ENCODE peak calls at places on chromosome 12, in eight cellular contexts. U is PC-3; Z is PC-9; M is fibroblast of pulmonary artery; Q is A549; E is adipocyte; S is CD8-positive, alpha-beta memory T cell; G is IMR-90. D is an unnamed sample.

GRCh38 chr12:71440393-71441349 is 1.1 kb downstream of the LGR5 start:
- DNase-seq in U (no peak), E (peak), S (no peak), G (no peak), Z (no peak), M (peak), Q (no peak), D (no peak)

GRCh38 chr12:120196363-120196762 is 1.8 kb upstream of the GCN1 start:
- DNase-seq in Q (no peak), M (no peak), Z (no peak), U (no peak), S (no peak), E (peak), G (no peak), D (no peak)

GRCh38 chr12:110270125-110270962 is 10.7 kb upstream of the ATP2A2 start:
- DNase-seq in E (peak), Z (peak), Q (peak), M (peak), U (peak), G (peak), S (no peak), D (no peak)

GRCh38 chr12:124497039-124497438 is 70.4 kb downstream of the NCOR2 start:
- DNase-seq in E (peak), Q (no peak), Z (no peak), U (no peak), G (peak), M (peak), S (no peak), D (no peak)

GRCh38 chr12:106205208-106206069 is 42.4 kb downstream of the CKAP4 start:
- DNase-seq in U (peak), Q (no peak), Z (peak), S (no peak), E (no peak), M (no peak), G (no peak), D (peak)

GRCh38 chr12:49413010-49413409 is 45.7 kb downstream of the SPATS2 start:
- DNase-seq in Q (no peak), U (no peak), S (no peak), M (peak), E (no peak), Z (no peak), G (peak), D (no peak)

GRCh38 chr12:20220339-20220738 is 148.0 kb upstream of the PDE3A start:
- DNase-seq in E (peak), S (no peak), U (peak), Q (no peak), Z (no peak), M (peak), G (peak), D (peak)

GRCh38 chr12:80100566-80100965 is 1.2 kb downstream of the OTOGL start:
- DNase-seq in Z (no peak), Q (no peak), E (peak), S (no peak), G (peak), M (no peak), U (peak), D (no peak)

GRCh38 chr12:124847675-124848074 is 16.0 kb downstream of the SCARB1 start:
- DNase-seq in G (peak), U (no peak), Q (no peak), S (no peak), M (peak), Z (no peak), E (no peak), D (no peak)

GRCh38 chr12:59452259-59452658 is 143.6 kb upstream of the SLC16A7 start:
- DNase-seq in M (peak), E (peak), Z (no peak), S (no peak), U (peak), G (peak), Q (no peak), D (no peak)

GRCh38 chr12:17215754-17216153 is 609.8 kb upstream of the LMO3 start:
- DNase-seq in M (no peak), E (no peak), G (no peak), U (peak), Q (peak), S (no peak), Z (no peak), D (no peak)

GRCh38 chr12:42086021-42086420 is 58.7 kb downstream of the GXYLT1 start:
- DNase-seq in E (peak), U (no peak), Q (no peak), G (peak), S (no peak), M (peak), Z (no peak), D (no peak)

GRCh38 chr12:104653730-104654328 is 197.1 kb downstream of the CHST11 start:
- DNase-seq in Z (no peak), S (peak), U (peak), G (no peak), Q (no peak), E (no peak), M (no peak), D (peak)

GRCh38 chr12:92467886-92468285 is 234.9 kb upstream of the PLEKHG7 start:
- DNase-seq in G (peak), Q (no peak), Z (peak), E (no peak), M (no peak), S (no peak), U (peak), D (peak)

GRCh38 chr12:108833355-108833733 is 24.0 kb downstream of the SSH1 start:
- DNase-seq in Z (peak), M (peak), U (peak), G (peak), E (peak), S (no peak), Q (peak), D (no peak)

GRCh38 chr12:47038270-47038748 is 41.1 kb upstream of the PCED1B start:
- DNase-seq in G (peak), S (no peak), Z (no peak), E (peak), M (peak), Q (peak), U (peak), D (no peak)

GRCh38 chr12:31491819-31492598 is 98.9 kb downstream of the DENND5B start:
- DNase-seq in G (peak), Z (peak), M (peak), U (peak), E (peak), S (no peak), Q (peak), D (no peak)

GRCh38 chr12:126233625-126234024 is 1168.4 kb downstream of the AACS start:
- DNase-seq in G (no peak), Q (no peak), E (no peak), Z (no peak), U (no peak), S (no peak), M (peak), D (no peak)

GRCh38 chr12:110937104-110937641 is 16.8 kb upstream of the MYL2 start:
- DNase-seq in Q (peak), Z (peak), E (peak), U (peak), M (peak), S (peak), G (peak), D (peak)

GRCh38 chr12:16153273-16153672 is 124.2 kb downstream of the SLC15A5 start:
- DNase-seq in S (no peak), Z (no peak), Q (no peak), E (no peak), U (no peak), G (no peak), M (no peak), D (no peak)

GRCh38 chr12:59115526-59115925 is 195.2 kb upstream of the LRIG3 start:
- DNase-seq in E (peak), U (no peak), Q (no peak), M (no peak), S (no peak), G (peak), Z (no peak), D (no peak)

GRCh38 chr12:89494411-89495231 is 30.0 kb downstream of the GALNT4 start:
- DNase-seq in E (no peak), Q (no peak), G (peak), U (no peak), S (no peak), Z (no peak), M (no peak), D (peak)

GRCh38 chr12:7872565-7873304 is at the start of gene SLC2A14:
- DNase-seq in Z (no peak), M (no peak), S (no peak), Q (no peak), G (no peak), E (no peak), U (no peak), D (no peak)
- H3K4me3 ChIP-seq in Z (no peak), M (peak), S (no peak), Q (no peak), G (no peak), E (peak), U (no peak), D (no peak)

GRCh38 chr12:69278814-69279782 is 39.7 kb downstream of the CPSF6 start:
- DNase-seq in U (no peak), Q (no peak), S (no peak), E (no peak), M (no peak), G (no peak), Z (no peak), D (no peak)

GRCh38 chr12:69287556-69287955 is 48.2 kb downstream of the CPSF6 start:
- DNase-seq in U (no peak), G (no peak), M (no peak), S (no peak), E (no peak), Z (no peak), Q (no peak), D (no peak)

DNA sequence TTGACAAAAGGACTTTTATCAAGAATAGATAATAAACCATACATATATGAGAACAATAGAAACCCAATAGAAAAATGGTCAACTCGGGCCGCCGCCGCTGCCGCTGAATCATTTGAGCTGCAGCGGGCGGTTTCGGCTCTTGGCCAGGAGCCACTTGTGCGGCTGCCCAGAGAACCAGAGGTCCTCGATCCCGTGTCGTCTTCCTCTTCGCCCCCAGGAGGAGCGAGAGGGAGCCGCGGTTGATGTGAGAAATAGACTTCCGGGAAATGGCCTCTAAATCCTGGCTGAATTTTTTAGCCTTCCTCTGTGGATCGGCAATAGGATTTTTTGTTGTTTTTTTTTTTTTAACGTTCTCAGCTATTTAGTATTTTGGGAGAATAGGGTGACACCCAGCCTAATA is 44.8 kb downstream of the CPSF6 start:
- DNase-seq in S (no peak), U (peak), E (peak), Z (peak), M (peak), G (peak), Q (peak), D (no peak)
- H3K4me3 ChIP-seq in S (peak), U (peak), E (peak), Z (peak), M (peak), G (peak), Q (peak), D (no peak)

DNA sequence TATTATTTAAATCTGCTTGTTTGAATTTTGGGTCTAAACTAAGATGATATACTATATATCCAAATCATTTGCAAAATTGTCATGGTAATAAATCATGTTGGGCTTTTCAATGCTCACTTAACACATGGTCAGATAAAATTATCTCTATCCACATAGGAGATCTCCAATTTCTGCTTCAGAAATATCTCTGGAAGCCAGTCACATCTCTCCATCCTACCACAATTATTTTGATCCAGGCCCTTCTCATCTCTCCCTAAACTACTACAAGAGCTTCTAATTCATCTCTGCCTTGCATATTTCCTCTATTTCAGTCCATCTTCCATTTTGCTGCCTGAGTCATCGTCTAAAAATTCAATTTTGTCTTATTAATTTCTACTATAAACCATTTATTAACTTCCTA is 3.8 kb downstream of the DCN start:
- DNase-seq in M (no peak), S (no peak), G (no peak), E (no peak), U (no peak), Q (no peak), Z (no peak), D (no peak)
- H3K4me3 ChIP-seq in M (peak), S (no peak), G (peak), E (peak), U (no peak), Q (no peak), Z (no peak), D (no peak)

GRCh38 chr12:68529466-68529865 is 81.2 kb upstream of the RAP1B start:
- DNase-seq in M (no peak), E (no peak), G (no peak), U (no peak), S (no peak), Q (no peak), Z (no peak), D (no peak)
- H3K4me3 ChIP-seq in M (no peak), E (peak), G (no peak), U (no peak), S (no peak), Q (no peak), Z (no peak), D (no peak)

DNA sequence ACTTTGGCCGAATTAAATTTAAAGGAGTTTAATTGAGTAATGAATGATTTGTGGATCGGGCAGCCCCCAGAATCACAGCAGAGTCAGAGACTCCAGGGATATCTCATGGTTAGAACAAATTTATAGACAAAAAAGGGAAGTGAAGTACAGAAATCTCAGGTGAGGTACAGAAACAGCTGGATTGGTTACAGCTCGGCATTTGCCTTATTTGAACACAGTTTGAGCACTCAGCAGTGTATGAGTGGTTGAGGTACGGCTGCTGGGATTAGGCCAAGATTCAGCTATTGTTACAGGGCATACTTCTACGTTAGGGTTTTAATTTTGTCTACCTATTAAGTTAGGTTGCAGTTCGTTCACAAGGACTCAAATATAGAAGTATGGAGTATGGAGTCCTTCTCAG is 23.3 kb downstream of the CCDC38 start:
- DNase-seq in M (no peak), G (no peak), Z (no peak), U (no peak), E (no peak), S (no peak), Q (no peak), D (no peak)
- H3K4me3 ChIP-seq in M (no peak), G (no peak), Z (no peak), U (no peak), E (no peak), S (no peak), Q (no peak), D (no peak)

DNA sequence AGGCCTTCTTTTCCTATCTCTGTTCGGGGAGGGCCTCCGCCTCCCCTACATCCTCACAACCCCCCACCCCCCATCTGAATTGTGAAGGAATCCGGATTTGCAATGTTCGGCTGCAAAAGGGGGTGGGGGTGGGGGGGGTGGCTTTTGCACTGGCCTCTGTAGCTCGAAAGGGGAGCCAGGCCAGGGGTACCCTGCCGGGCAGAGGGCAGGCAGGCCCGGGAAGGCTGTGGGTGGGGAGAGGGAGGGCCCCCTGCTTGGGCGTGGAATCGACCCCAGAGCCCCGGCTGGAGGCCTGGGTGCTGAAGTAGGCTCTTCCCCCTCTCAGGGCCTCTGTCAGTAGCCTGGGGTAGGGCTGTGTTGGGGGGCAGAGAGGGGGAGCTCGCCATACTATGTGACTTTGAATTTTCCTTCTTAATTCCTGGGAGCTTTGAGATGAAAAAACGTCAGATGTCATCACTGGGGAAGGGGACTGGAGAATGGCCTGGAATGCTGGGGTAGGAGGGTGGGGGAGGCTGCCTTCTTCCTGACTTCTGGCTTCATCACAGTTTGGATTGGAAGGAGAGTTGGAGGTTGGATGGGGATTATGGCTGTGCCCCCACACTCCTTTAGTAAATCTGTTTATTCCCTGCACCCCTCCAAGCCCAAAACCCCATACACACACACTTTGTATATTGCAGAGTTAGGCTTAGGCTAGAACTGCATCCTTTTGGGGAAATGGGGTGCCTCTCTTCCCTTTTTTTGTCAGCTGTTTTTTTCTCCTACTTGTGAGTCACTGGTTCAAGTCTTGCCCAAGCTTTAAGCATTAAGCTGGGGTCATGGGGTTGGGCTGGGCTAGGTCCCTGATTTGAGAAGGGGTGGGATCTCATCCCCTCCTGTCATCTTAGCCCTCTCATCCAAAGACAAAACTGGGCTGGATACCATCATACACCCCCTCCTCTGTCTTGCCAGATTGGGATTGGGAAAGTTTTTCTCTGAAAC is 1.3 kb downstream of the LRP1 start:
- DNase-seq in Q (no peak), M (peak), U (no peak), G (no peak), S (no peak), Z (no peak), E (peak), D (no peak)
- H3K4me3 ChIP-seq in Q (peak), M (peak), U (peak), G (peak), S (no peak), Z (no peak), E (peak), D (no peak)

GRCh38 chr12:3647504-3647903 is 105.4 kb downstream of the CRACR2A start:
- DNase-seq in S (no peak), E (no peak), Q (no peak), U (no peak), M (no peak), G (no peak), Z (no peak), D (no peak)
- H3K4me3 ChIP-seq in S (no peak), E (no peak), Q (no peak), U (no peak), M (no peak), G (no peak), Z (no peak), D (no peak)

GRCh38 chr12:113361574-113362370 is 3.4 kb downstream of the PLBD2 start:
- DNase-seq in G (no peak), M (no peak), S (no peak), E (peak), U (no peak), Z (no peak), Q (no peak), D (no peak)

GRCh38 chr12:113366827-113367226 is 8.4 kb downstream of the PLBD2 start:
- DNase-seq in Z (no peak), G (no peak), Q (no peak), E (peak), M (no peak), U (no peak), S (no peak), D (no peak)

GRCh38 chr12:113365639-113366395 is 7.4 kb downstream of the PLBD2 start:
- DNase-seq in E (no peak), M (no peak), G (no peak), Z (no peak), Q (no peak), U (no peak), S (no peak), D (no peak)

GRCh38 chr12:113368331-113368730 is 9.9 kb downstream of the PLBD2 start:
- DNase-seq in M (no peak), S (no peak), G (no peak), Z (no peak), Q (no peak), E (no peak), U (no peak), D (no peak)

GRCh38 chr12:113364698-113365097 is 6.3 kb downstream of the PLBD2 start:
- DNase-seq in M (no peak), Q (no peak), Z (no peak), E (no peak), S (no peak), G (no peak), U (no peak), D (no peak)
- H3K4me3 ChIP-seq in M (no peak), Q (no peak), Z (no peak), E (no peak), S (no peak), G (no peak), U (no peak), D (no peak)